ENCODE peak calls at places on chromosomes 5 and 9, in six cellular contexts. One of them, this sample, is unnamed. For H3K27me3, the result is how much of the 10 kb centered on the place peaks cover.

GRCh38 chr5:65651144-65651543 is 26.3 kb downstream of the SHLD3 start:
- DNase-seq in H1: no peak
- DNase-seq in HCT116: no peak
- DNase-seq in endothelial cell of umbilical vein: no peak
- DNase-seq in HepG2: peak
- DNase-seq in K562: no peak
- DNase-seq in this sample: no peak

GRCh38 chr9:73515216-73515615 is 363.6 kb downstream of the ANXA1 start:
- DNase-seq in H1: no peak
- DNase-seq in HCT116: no peak
- DNase-seq in endothelial cell of umbilical vein: no peak
- DNase-seq in HepG2: no peak
- DNase-seq in K562: no peak
- DNase-seq in this sample: no peak

GRCh38 chr5:35129276-35129675 is 81.5 kb upstream of the AGXT2 start:
- DNase-seq in H1: no peak
- DNase-seq in HCT116: no peak
- DNase-seq in endothelial cell of umbilical vein: no peak
- DNase-seq in HepG2: no peak
- DNase-seq in K562: no peak
- DNase-seq in this sample: no peak

GRCh38 chr5:73103885-73104284 is 16.5 kb upstream of the TMEM171 start:
- DNase-seq in H1: no peak
- DNase-seq in HCT116: no peak
- DNase-seq in endothelial cell of umbilical vein: no peak
- DNase-seq in HepG2: no peak
- DNase-seq in K562: no peak
- DNase-seq in this sample: no peak

GRCh38 chr5:132209901-132210545 is 17.6 kb downstream of the P4HA2 start:
- DNase-seq in H1: no peak
- DNase-seq in HCT116: no peak
- DNase-seq in endothelial cell of umbilical vein: no peak
- DNase-seq in HepG2: no peak
- DNase-seq in K562: no peak
- DNase-seq in this sample: no peak

GRCh38 chr9:71643330-71643729 is 125.0 kb downstream of the CEMIP2 start:
- DNase-seq in H1: no peak
- DNase-seq in HCT116: no peak
- DNase-seq in endothelial cell of umbilical vein: no peak
- DNase-seq in HepG2: no peak
- DNase-seq in K562: no peak
- DNase-seq in this sample: no peak

GRCh38 chr9:78014776-78015175 is 16.8 kb downstream of the GNAQ start:
- DNase-seq in H1: no peak
- DNase-seq in HCT116: no peak
- DNase-seq in endothelial cell of umbilical vein: no peak
- DNase-seq in HepG2: no peak
- DNase-seq in K562: no peak
- DNase-seq in this sample: no peak

GRCh38 chr5:59917121-59917520 is 23.6 kb upstream of the PDE4D start:
- DNase-seq in H1: no peak
- DNase-seq in HCT116: no peak
- DNase-seq in endothelial cell of umbilical vein: no peak
- DNase-seq in HepG2: no peak
- DNase-seq in K562: no peak
- DNase-seq in this sample: no peak

GRCh38 chr5:5257761-5258160 is 117.6 kb downstream of the ADAMTS16 start:
- DNase-seq in H1: no peak
- DNase-seq in HCT116: no peak
- DNase-seq in endothelial cell of umbilical vein: no peak
- DNase-seq in HepG2: no peak
- DNase-seq in K562: no peak
- DNase-seq in this sample: no peak

GRCh38 chr9:80410106-80410505 is 838.3 kb downstream of the TLE4 start:
- DNase-seq in H1: peak
- DNase-seq in HCT116: no peak
- DNase-seq in endothelial cell of umbilical vein: no peak
- DNase-seq in HepG2: no peak
- DNase-seq in K562: no peak
- DNase-seq in this sample: no peak

GRCh38 chr5:56330167-56330566 is 97.0 kb upstream of the ANKRD55 start:
- DNase-seq in H1: no peak
- DNase-seq in HCT116: no peak
- DNase-seq in endothelial cell of umbilical vein: no peak
- DNase-seq in HepG2: no peak
- DNase-seq in K562: no peak
- DNase-seq in this sample: no peak

GRCh38 chr5:68015933-68016332 is 199.6 kb upstream of the PIK3R1 start:
- DNase-seq in H1: no peak
- DNase-seq in HCT116: no peak
- DNase-seq in endothelial cell of umbilical vein: no peak
- DNase-seq in HepG2: no peak
- DNase-seq in K562: no peak
- DNase-seq in this sample: no peak

GRCh38 chr5:88727705-88728313 is 155.2 kb downstream of the MEF2C start:
- DNase-seq in H1: no peak
- DNase-seq in HCT116: peak
- DNase-seq in endothelial cell of umbilical vein: peak
- DNase-seq in HepG2: no peak
- DNase-seq in K562: peak
- DNase-seq in this sample: no peak

GRCh38 chr5:55232985-55233928 is at the start of gene CCNO:
- DNase-seq in H1: peak
- DNase-seq in HCT116: peak
- DNase-seq in endothelial cell of umbilical vein: peak
- DNase-seq in HepG2: peak
- DNase-seq in K562: peak
- DNase-seq in this sample: no peak

GRCh38 chr9:975740-976257 is 656 bp upstream of the DMRT3 start:
- DNase-seq in H1: no peak
- DNase-seq in HCT116: no peak
- DNase-seq in endothelial cell of umbilical vein: no peak
- DNase-seq in HepG2: no peak
- DNase-seq in K562: no peak
- DNase-seq in this sample: no peak

GRCh38 chr5:124285071-124285470 is 461.4 kb downstream of the ZNF608 start:
- DNase-seq in H1: no peak
- DNase-seq in HCT116: no peak
- DNase-seq in endothelial cell of umbilical vein: no peak
- DNase-seq in HepG2: no peak
- DNase-seq in K562: no peak
- DNase-seq in this sample: no peak

GRCh38 chr9:73239868-73240267 is 88.2 kb downstream of the ANXA1 start:
- DNase-seq in H1: no peak
- DNase-seq in HCT116: no peak
- DNase-seq in endothelial cell of umbilical vein: no peak
- DNase-seq in HepG2: no peak
- DNase-seq in K562: no peak
- DNase-seq in this sample: no peak

GRCh38 chr9:103397868-103398600 is 402.9 kb downstream of the CYLC2 start:
- DNase-seq in H1: peak
- DNase-seq in HCT116: peak
- DNase-seq in endothelial cell of umbilical vein: no peak
- DNase-seq in HepG2: peak
- DNase-seq in K562: peak
- DNase-seq in this sample: no peak

GRCh38 chr5:65927497-65928340 is 1.3 kb downstream of the ERBIN start:
- DNase-seq in H1: no peak
- DNase-seq in HCT116: no peak
- DNase-seq in endothelial cell of umbilical vein: peak
- DNase-seq in HepG2: peak
- DNase-seq in K562: peak
- DNase-seq in this sample: no peak

GRCh38 chr5:34053571-34054271 is 10.7 kb upstream of the C1QTNF3 start:
- DNase-seq in H1: no peak
- DNase-seq in HCT116: no peak
- DNase-seq in endothelial cell of umbilical vein: no peak
- DNase-seq in HepG2: no peak
- DNase-seq in K562: no peak
- DNase-seq in this sample: no peak

GRCh38 chr5:66230551-66230950 is 86.5 kb downstream of the SREK1 start:
- DNase-seq in H1: no peak
- DNase-seq in HCT116: no peak
- DNase-seq in endothelial cell of umbilical vein: peak
- DNase-seq in HepG2: no peak
- DNase-seq in K562: no peak
- DNase-seq in this sample: no peak

GRCh38 chr9:15249042-15249818 is 57.8 kb downstream of the TTC39B start:
- DNase-seq in H1: no peak
- DNase-seq in HCT116: no peak
- DNase-seq in endothelial cell of umbilical vein: peak
- DNase-seq in HepG2: no peak
- DNase-seq in K562: no peak
- DNase-seq in this sample: no peak
- TF ChIP-seq MAX in H1: no peak
- TF ChIP-seq MAX in HCT116: no peak
- TF ChIP-seq MAX in endothelial cell of umbilical vein: no peak
- TF ChIP-seq MAX in HepG2: no peak
- TF ChIP-seq MAX in K562: no peak
- TF ChIP-seq MAX in this sample: no peak

DNA sequence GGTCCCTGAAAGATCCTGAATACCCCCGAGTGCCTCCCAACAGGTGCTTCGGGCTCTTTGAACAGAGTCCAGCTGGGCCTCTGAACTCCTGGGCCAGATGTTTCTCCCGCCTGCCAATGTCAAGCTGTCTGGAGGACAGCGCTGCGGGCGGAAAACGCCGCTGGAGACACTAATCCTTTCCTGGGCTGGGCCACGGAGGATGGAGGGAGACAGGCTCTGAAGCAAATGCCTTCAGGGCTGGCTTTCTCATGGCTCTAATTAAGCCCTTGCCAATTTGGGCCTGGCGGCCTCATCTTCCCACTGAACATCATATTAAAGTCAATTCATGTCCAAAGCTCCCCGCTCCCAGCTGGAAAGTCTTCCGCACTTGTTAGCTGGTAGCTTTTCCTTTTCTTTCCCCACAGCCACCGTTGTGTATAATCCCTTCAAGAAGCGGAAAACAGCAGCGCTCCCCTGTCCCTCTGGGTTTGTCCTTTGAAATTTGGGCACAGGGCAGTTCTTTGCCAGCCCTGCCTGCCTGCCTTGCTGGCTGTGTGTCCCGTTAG is 72.7 kb downstream of the NTNG2 start:
- DNase-seq in H1: no peak
- DNase-seq in HCT116: no peak
- DNase-seq in endothelial cell of umbilical vein: no peak
- DNase-seq in HepG2: no peak
- DNase-seq in K562: no peak
- DNase-seq in this sample: no peak
- H3K27me3 ChIP-seq in H1: under half
- H3K27me3 ChIP-seq in HCT116: under half
- H3K27me3 ChIP-seq in endothelial cell of umbilical vein: under half
- H3K27me3 ChIP-seq in HepG2: half or more
- H3K27me3 ChIP-seq in K562: half or more
- H3K27me3 ChIP-seq in this sample: under half

GRCh38 chr9:28378236-28378635 is 805.0 kb upstream of the C9orf72 start:
- DNase-seq in H1: no peak
- DNase-seq in HCT116: no peak
- DNase-seq in endothelial cell of umbilical vein: no peak
- DNase-seq in HepG2: no peak
- DNase-seq in K562: no peak
- DNase-seq in this sample: no peak
- TF ChIP-seq MAX in H1: no peak
- TF ChIP-seq MAX in HCT116: no peak
- TF ChIP-seq MAX in endothelial cell of umbilical vein: no peak
- TF ChIP-seq MAX in HepG2: no peak
- TF ChIP-seq MAX in K562: no peak
- TF ChIP-seq MAX in this sample: no peak

GRCh38 chr9:136093995-136094881 is 851 bp downstream of the NACC2 start:
- DNase-seq in H1: no peak
- DNase-seq in HCT116: peak
- DNase-seq in endothelial cell of umbilical vein: peak
- DNase-seq in HepG2: peak
- DNase-seq in K562: peak
- DNase-seq in this sample: no peak

GRCh38 chr9:136092353-136092650 is 2.8 kb downstream of the NACC2 start:
- DNase-seq in H1: no peak
- DNase-seq in HCT116: no peak
- DNase-seq in endothelial cell of umbilical vein: no peak
- DNase-seq in HepG2: no peak
- DNase-seq in K562: no peak
- DNase-seq in this sample: no peak

GRCh38 chr9:136092741-136093140 is 2.3 kb downstream of the NACC2 start:
- DNase-seq in H1: no peak
- DNase-seq in HCT116: no peak
- DNase-seq in endothelial cell of umbilical vein: no peak
- DNase-seq in HepG2: no peak
- DNase-seq in K562: no peak
- DNase-seq in this sample: no peak

GRCh38 chr9:136095028-136095494 is at the start of gene NACC2:
- DNase-seq in H1: no peak
- DNase-seq in HCT116: no peak
- DNase-seq in endothelial cell of umbilical vein: peak
- DNase-seq in HepG2: no peak
- DNase-seq in K562: peak
- DNase-seq in this sample: no peak

DNA sequence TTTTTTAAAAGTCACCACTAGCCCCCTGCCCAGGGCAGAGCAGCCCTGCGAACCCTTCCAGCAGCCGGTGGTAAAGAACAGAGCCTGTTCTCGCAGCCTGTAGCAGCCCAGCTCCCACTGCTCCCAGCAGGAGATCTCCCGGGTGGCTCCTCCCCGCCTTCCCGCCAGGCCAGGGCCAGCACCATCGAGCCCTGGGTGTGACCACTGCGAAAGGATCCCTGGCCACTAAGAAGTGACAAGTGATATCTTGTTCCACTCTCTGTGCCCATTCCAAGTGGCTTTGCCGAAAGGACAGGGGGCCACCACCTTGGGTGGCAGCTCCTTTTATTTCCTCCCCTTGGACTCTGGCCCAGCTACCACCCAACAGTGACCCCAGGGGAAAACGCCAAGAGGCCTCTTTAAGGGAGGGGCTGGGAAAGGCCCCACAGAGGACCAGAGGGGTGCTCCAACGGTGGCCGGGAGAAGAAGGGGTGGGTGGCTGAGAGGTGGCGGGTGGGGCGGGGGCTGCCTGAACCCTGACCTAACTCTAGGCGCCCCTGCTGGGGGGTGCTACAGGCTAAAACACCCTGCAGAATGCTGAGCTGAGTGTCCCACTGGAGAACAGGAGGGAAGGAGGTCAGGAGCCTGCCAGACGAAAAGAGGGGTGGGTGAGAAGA is 1.6 kb downstream of the NACC2 start:
- DNase-seq in H1: no peak
- DNase-seq in HCT116: no peak
- DNase-seq in endothelial cell of umbilical vein: no peak
- DNase-seq in HepG2: no peak
- DNase-seq in K562: peak
- DNase-seq in this sample: no peak
- H3K27me3 ChIP-seq in H1: under half
- H3K27me3 ChIP-seq in HCT116: under half
- H3K27me3 ChIP-seq in endothelial cell of umbilical vein: under half
- H3K27me3 ChIP-seq in HepG2: under half
- H3K27me3 ChIP-seq in K562: under half
- H3K27me3 ChIP-seq in this sample: under half

This sample was measured in GM12878.